ENCODE peak calls at places on chromosome 12, in six cellular contexts. K, R, S, V, G and B are unnamed samples.

GRCh38 chr12:107501681-107502080 is 183.9 kb upstream of the PWP1 start:
- DNase-seq in K (no peak), R (no peak), S (no peak), V (no peak), G (no peak), B (no peak)

GRCh38 chr12:97229036-97229435 is 233.6 kb upstream of the RMST start:
- DNase-seq in K (no peak), R (no peak), S (no peak), V (peak), G (no peak), B (no peak)

GRCh38 chr12:112217647-112218046 is 92.3 kb downstream of the TRAFD1 start:
- DNase-seq in K (no peak), R (no peak), S (no peak), V (no peak), G (no peak), B (no peak)

GRCh38 chr12:13373131-13373530 is 176.6 kb downstream of the EMP1 start:
- DNase-seq in K (no peak), R (no peak), S (no peak), V (no peak), G (no peak), B (no peak)

GRCh38 chr12:57732270-57732669 is 6.3 kb downstream of the AGAP2 start:
- DNase-seq in K (no peak), R (no peak), S (no peak), V (no peak), G (no peak), B (no peak)

GRCh38 chr12:95605875-95606274 is 54.6 kb upstream of the USP44 start:
- DNase-seq in K (no peak), R (peak), S (no peak), V (no peak), G (no peak), B (no peak)

GRCh38 chr12:99670635-99671034 is 23.1 kb downstream of the GARIN6 start:
- DNase-seq in K (no peak), R (peak), S (no peak), V (no peak), G (no peak), B (no peak)

GRCh38 chr12:28988384-28988704 is 160.7 kb upstream of the FAR2 start:
- DNase-seq in K (no peak), R (no peak), S (no peak), V (no peak), G (no peak), B (no peak)

GRCh38 chr12:24798335-24798734 is 150.6 kb downstream of the BCAT1 start:
- DNase-seq in K (no peak), R (no peak), S (no peak), V (no peak), G (no peak), B (no peak)

GRCh38 chr12:25412735-25413134 is 140.3 kb downstream of the LMNTD1 start:
- DNase-seq in K (no peak), R (no peak), S (no peak), V (no peak), G (no peak), B (no peak)

GRCh38 chr12:130540376-130540775 is 175.7 kb downstream of the RIMBP2 start:
- DNase-seq in K (no peak), R (no peak), S (no peak), V (no peak), G (no peak), B (no peak)

GRCh38 chr12:57461326-57461903 is 1.8 kb downstream of the GLI1 start:
- DNase-seq in K (no peak), R (peak), S (peak), V (no peak), G (no peak), B (no peak)

GRCh38 chr12:123078114-123078465 is 72.8 kb downstream of the PITPNM2 start:
- DNase-seq in K (no peak), R (no peak), S (no peak), V (no peak), G (peak), B (no peak)

GRCh38 chr12:47820631-47821345 is 1.1 kb upstream of the HDAC7 start:
- DNase-seq in K (no peak), R (peak), S (no peak), V (no peak), G (peak), B (no peak)

GRCh38 chr12:114683709-114684097 is 272 bp downstream of the TBX3 start:
- DNase-seq in K (no peak), R (no peak), S (no peak), V (no peak), G (no peak), B (no peak)

GRCh38 chr12:98699568-98699967 is 54.5 kb downstream of the APAF1 start:
- DNase-seq in K (no peak), R (peak), S (no peak), V (no peak), G (no peak), B (no peak)

GRCh38 chr12:122960193-122960569 is 6.1 kb downstream of the ABCB9 start:
- DNase-seq in K (no peak), R (no peak), S (no peak), V (no peak), G (no peak), B (no peak)

GRCh38 chr12:65845751-65846537 is 21.7 kb downstream of the HMGA2 start:
- DNase-seq in K (no peak), R (no peak), S (no peak), V (no peak), G (no peak), B (no peak)

GRCh38 chr12:51797301-51797700 is 51.2 kb downstream of the FIGNL2 start:
- DNase-seq in K (no peak), R (no peak), S (no peak), V (no peak), G (no peak), B (no peak)

GRCh38 chr12:115569694-115570093 is 707.8 kb downstream of the MED13L start:
- DNase-seq in K (peak), R (no peak), S (no peak), V (no peak), G (no peak), B (no peak)

GRCh38 chr12:9064201-9064814 is 51.4 kb downstream of the A2M start:
- DNase-seq in K (peak), R (peak), S (peak), V (no peak), G (peak), B (peak)

GRCh38 chr12:105234197-105234596 is 1.8 kb downstream of the APPL2 start:
- DNase-seq in K (no peak), R (no peak), S (no peak), V (no peak), G (no peak), B (no peak)

GRCh38 chr12:49873361-49873934 is 30.3 kb downstream of the FAIM2 start:
- DNase-seq in K (peak), R (peak), S (no peak), V (no peak), G (no peak), B (no peak)

GRCh38 chr12:106046947-106047346 is 91.8 kb downstream of the NUAK1 start:
- DNase-seq in K (no peak), R (no peak), S (no peak), V (no peak), G (no peak), B (no peak)

GRCh38 chr12:80068173-80068572 is 31.2 kb upstream of the OTOGL start:
- DNase-seq in K (no peak), R (no peak), S (no peak), V (no peak), G (no peak), B (no peak)

GRCh38 chr12:52515927-52516831 is 4.0 kb downstream of the KRT5 start:
- DNase-seq in K (no peak), R (peak), S (no peak), V (no peak), G (no peak), B (no peak)